ENCODE peak calls at places on chromosomes 4 and X, in seven cellular contexts. Q is stimulated activated naive B cell treated with anti-CD40 and anti-IgM and Interleukin-4, amounts not matched to agents 10 μg/mL and 1 μg/mL and 100 μg/mL, for 72 hours; K is H9; A is hippocampal formation; P is stimulated activated CD4-positive, alpha-beta T cell treated with anti-CD3 and anti-CD28 coated beads, Interleukin-1b, Interleukin-23, amount 100 ng/mL, for 24 hours; S is NCI-H460; R is tibial nerve. X is an unnamed sample.

GRCh38 chr4:151804821-151805220 is 44.0 kb upstream of the GATB start:
- DNase-seq in Q (no peak), K (no peak), A (no peak), P (no peak), S (no peak), R (no peak), X (no peak)

GRCh38 chr4:174749091-174749490 is 80.0 kb downstream of the GLRA3 start:
- DNase-seq in Q (no peak), K (no peak), A (no peak), P (no peak), S (no peak), R (no peak), X (no peak)

GRCh38 chrX:116198810-116199209 is 28.3 kb downstream of the AGTR2 start:
- DNase-seq in Q (no peak), K (no peak), A (no peak), P (no peak), S (no peak), R (no peak), X (no peak)

GRCh38 chr4:658031-658667 is 15.9 kb downstream of the ATP5ME start:
- DNase-seq in Q (no peak), K (peak; percentile 20), A (no peak), P (no peak), S (no peak), R (no peak), X (no peak)

GRCh38 chr4:90357117-90357710 is 230.0 kb downstream of the CCSER1 start:
- DNase-seq in Q (no peak), K (no peak), A (no peak), P (no peak), S (peak; percentile 55), R (no peak), X (no peak)

GRCh38 chr4:150828159-150828558 is 186.9 kb downstream of the LRBA start:
- DNase-seq in Q (peak; percentile 32), K (no peak), A (no peak), P (no peak), S (no peak), R (no peak), X (no peak)

GRCh38 chrX:74550295-74550802 is 64.1 kb downstream of the RLIM start:
- DNase-seq in Q (peak; percentile 75), K (peak; percentile 86), A (peak; percentile 64), P (peak; percentile 67), S (peak; percentile 79), R (peak; percentile 77), X (peak; percentile 38)

GRCh38 chr4:67366341-67366861 is 178.9 kb downstream of the CENPC start:
- DNase-seq in Q (no peak), K (no peak), A (no peak), P (no peak), S (no peak), R (no peak), X (no peak)

GRCh38 chr4:98939892-98940298 is 11.0 kb upstream of the EIF4E start:
- DNase-seq in Q (no peak), K (peak; percentile 32), A (no peak), P (no peak), S (peak; percentile 42), R (peak; percentile 36), X (no peak)

GRCh38 chrX:70292788-70293187 is 2.9 kb downstream of the KIF4A start:
- DNase-seq in Q (no peak), K (no peak), A (no peak), P (no peak), S (no peak), R (no peak), X (no peak)

GRCh38 chr4:17780461-17781071 is 855 bp downstream of the FAM184B start:
- DNase-seq in Q (no peak), K (no peak), A (no peak), P (no peak), S (no peak), R (no peak), X (no peak)

GRCh38 chrX:7925867-7926472 is 1.2 kb downstream of the PNPLA4 start:
- DNase-seq in Q (peak; percentile 61), K (peak; percentile 59), A (peak; percentile 15), P (peak; percentile 1), S (peak; percentile 62), R (peak; percentile 25), X (peak; percentile 44)

GRCh38 chr4:106450249-106450648 is 81.7 kb upstream of the GIMD1 start:
- DNase-seq in Q (no peak), K (no peak), A (no peak), P (no peak), S (no peak), R (no peak), X (no peak)

GRCh38 chr4:85726555-85726954 is 251.6 kb downstream of the ARHGAP24 start:
- DNase-seq in Q (no peak), K (no peak), A (no peak), P (no peak), S (no peak), R (no peak), X (no peak)

GRCh38 chr4:6001965-6002833 is 16.0 kb downstream of the C4orf50 start:
- DNase-seq in Q (no peak), K (no peak), A (no peak), P (no peak), S (no peak), R (no peak), X (no peak)

GRCh38 chr4:2366252-2367192 is 51.9 kb downstream of the ZFYVE28 start:
- DNase-seq in Q (no peak), K (no peak), A (no peak), P (no peak), S (no peak), R (no peak), X (no peak)

GRCh38 chr4:102778720-102779119 is 18.0 kb upstream of the MANBA start:
- DNase-seq in Q (no peak), K (no peak), A (no peak), P (no peak), S (no peak), R (no peak), X (no peak)

GRCh38 chrX:19728083-19728648 is 159.2 kb downstream of the SH3KBP1 start:
- DNase-seq in Q (no peak), K (no peak), A (no peak), P (no peak), S (no peak), R (no peak), X (no peak)

GRCh38 chr4:164368894-164369293 is 385.0 kb upstream of the SMIM31 start:
- DNase-seq in Q (no peak), K (no peak), A (no peak), P (no peak), S (no peak), R (no peak), X (no peak)

GRCh38 chrX:115697806-115698205 is 136.8 kb downstream of the PLS3 start:
- DNase-seq in Q (no peak), K (no peak), A (no peak), P (no peak), S (no peak), R (no peak), X (no peak)

GRCh38 chrX:11666180-11666579 is 460 bp upstream of the ARHGAP6 start:
- DNase-seq in Q (no peak), K (peak; percentile 57), A (no peak), P (no peak), S (no peak), R (no peak), X (no peak)

GRCh38 chr4:16775411-16776154 is 122.9 kb downstream of the LDB2 start:
- DNase-seq in Q (no peak), K (no peak), A (no peak), P (no peak), S (no peak), R (no peak), X (no peak)

GRCh38 chr4:37324526-37324925 is 80.0 kb downstream of the NWD2 start:
- DNase-seq in Q (no peak), K (no peak), A (peak; percentile 32), P (no peak), S (no peak), R (no peak), X (no peak)

GRCh38 chrX:133819546-133819945 is 165.8 kb downstream of the GPC3 start:
- DNase-seq in Q (no peak), K (no peak), A (no peak), P (no peak), S (no peak), R (no peak), X (no peak)

GRCh38 chrX:119419898-119420297 is 20.8 kb downstream of the SLC25A43 start:
- DNase-seq in Q (no peak), K (no peak), A (no peak), P (no peak), S (no peak), R (no peak), X (no peak)

GRCh38 chrX:72262077-72262476 is 15.0 kb downstream of the RPS4X start:
- DNase-seq in Q (no peak), K (no peak), A (no peak), P (no peak), S (no peak), R (no peak), X (no peak)

GRCh38 chrX:38941675-38942074 is 140.4 kb downstream of the MID1IP1 start:
- DNase-seq in Q (no peak), K (no peak), A (no peak), P (no peak), S (peak; percentile 9), R (no peak), X (no peak)

GRCh38 chr4:85372986-85373385 is 102.0 kb upstream of the ARHGAP24 start:
- DNase-seq in Q (no peak), K (no peak), A (no peak), P (no peak), S (no peak), R (no peak), X (no peak)

GRCh38 chrX:22032084-22032483 is at the start of gene PHEX:
- DNase-seq in Q (no peak), K (no peak), A (no peak), P (no peak), S (no peak), R (no peak), X (no peak)

GRCh38 chr4:94833394-94833793 is 75.6 kb downstream of the BMPR1B start:
- DNase-seq in Q (no peak), K (no peak), A (no peak), P (no peak), S (no peak), R (no peak), X (no peak)

GRCh38 chr4:8592366-8593267 is at the start of gene CPZ:
- DNase-seq in Q (no peak), K (peak; percentile 82), A (no peak), P (no peak), S (no peak), R (no peak), X (no peak)

GRCh38 chr4:4981827-4982226 is 37.4 kb downstream of the CYTL1 start:
- DNase-seq in Q (no peak), K (no peak), A (no peak), P (no peak), S (no peak), R (no peak), X (no peak)